ENCODE peak calls at places on chromosomes 3 and 15, in eight cellular contexts. P is NCI-H1436; V is HuH-7; U is naive thymus-derived CD8-positive, alpha-beta T cell; C is sigmoid colon; J is stimulated activated CD4-positive, alpha-beta T cell treated with anti-CD3 and anti-CD28 coated beads, TNF-alpha, amount 100 ng/mL, for 24 hours; R is tibial nerve; Y is progenitor cell of endocrine pancreas. Q is an unnamed sample.

GRCh38 chr3:148211725-148212124 is 486.0 kb upstream of the AGTR1 start:
- DNase-seq in P (no peak), V (peak; percentile 6), U (no peak), C (no peak), J (no peak), R (no peak), Y (no peak), Q (no peak)

GRCh38 chr3:42148982-42149432 is 57.9 kb downstream of the TRAK1 start:
- DNase-seq in P (no peak), V (no peak), U (no peak), C (peak; percentile 87), J (no peak), R (peak; percentile 21), Y (peak; percentile 14), Q (peak; percentile 75)

GRCh38 chr3:197465197-197465995 is 90.4 kb downstream of the BDH1 start:
- DNase-seq in P (no peak), V (no peak), U (no peak), C (no peak), J (no peak), R (no peak), Y (no peak), Q (peak; percentile 40)

GRCh38 chr15:79960502-79961217 is 10.3 kb downstream of the BCL2A1 start:
- DNase-seq in P (no peak), V (no peak), U (no peak), C (no peak), J (no peak), R (no peak), Y (no peak), Q (no peak)

GRCh38 chr15:31412824-31413223 is 86.2 kb downstream of the KLF13 start:
- DNase-seq in P (no peak), V (no peak), U (no peak), C (no peak), J (no peak), R (no peak), Y (no peak), Q (no peak)

GRCh38 chr3:73327052-73327451 is 265.6 kb downstream of the EBLN2 start:
- DNase-seq in P (no peak), V (no peak), U (no peak), C (no peak), J (no peak), R (no peak), Y (no peak), Q (no peak)

GRCh38 chr15:75661041-75661778 is 13.5 kb downstream of the SNX33 start:
- DNase-seq in P (no peak), V (no peak), U (no peak), C (peak; percentile 97), J (no peak), R (peak; percentile 79), Y (no peak), Q (peak; percentile 92)

GRCh38 chr3:129514563-129514962 is 13.9 kb upstream of the RHO start:
- DNase-seq in P (no peak), V (no peak), U (no peak), C (no peak), J (no peak), R (no peak), Y (no peak), Q (no peak)

GRCh38 chr3:134655706-134656105 is 4.9 kb upstream of the KY start:
- DNase-seq in P (no peak), V (no peak), U (no peak), C (no peak), J (no peak), R (no peak), Y (no peak), Q (no peak)

GRCh38 chr15:96070636-96071035 is 259.9 kb upstream of the NR2F2 start:
- DNase-seq in P (no peak), V (no peak), U (no peak), C (no peak), J (no peak), R (no peak), Y (no peak), Q (no peak)

GRCh38 chr3:79086514-79086913 is 681.3 kb downstream of the ROBO1 start:
- DNase-seq in P (peak; percentile 24), V (peak; percentile 0), U (peak; percentile 25), C (peak; percentile 62), J (no peak), R (no peak), Y (peak; percentile 19), Q (no peak)

GRCh38 chr3:101803152-101803782 is 24.3 kb downstream of the NXPE3 start:
- DNase-seq in P (peak; percentile 83), V (peak; percentile 51), U (peak; percentile 75), C (peak; percentile 67), J (peak; percentile 34), R (no peak), Y (no peak), Q (no peak)

GRCh38 chr15:82731527-82731926 is 21.9 kb upstream of the AP3B2 start:
- DNase-seq in P (no peak), V (no peak), U (no peak), C (no peak), J (no peak), R (no peak), Y (no peak), Q (no peak)

GRCh38 chr3:128998532-128998931 is 2.6 kb upstream of the EFCC1 start:
- DNase-seq in P (no peak), V (no peak), U (no peak), C (no peak), J (no peak), R (no peak), Y (no peak), Q (no peak)

GRCh38 chr3:14344351-14344750 is 58.1 kb upstream of the SLC6A6 start:
- DNase-seq in P (no peak), V (no peak), U (no peak), C (no peak), J (no peak), R (no peak), Y (no peak), Q (no peak)

GRCh38 chr3:175093738-175094137 is 234.6 kb downstream of the NAALADL2 start:
- DNase-seq in P (no peak), V (no peak), U (no peak), C (no peak), J (no peak), R (no peak), Y (no peak), Q (no peak)

GRCh38 chr15:57468486-57468885 is 92.2 kb downstream of the CGNL1 start:
- DNase-seq in P (no peak), V (no peak), U (no peak), C (no peak), J (no peak), R (no peak), Y (no peak), Q (no peak)